ENCODE peak calls at places on chromosomes 7 and 10, in seven cellular contexts. V is K562, W is HepG2, G is GM12878, Z is HCT116, H is SK-N-SH, F is H1. K is an unnamed sample.

GRCh38 chr10:62818426-62819011 is 2.4 kb upstream of the EGR2 start:
- DNase-seq in V (no peak), W (no peak), G (no peak), Z (no peak), H (peak; percentile 74), F (peak; percentile 81), K (no peak)

GRCh38 chr10:96614515-96614914 is 27.7 kb upstream of the TM9SF3 start:
- DNase-seq in V (peak; percentile 79), W (peak; percentile 24), G (no peak), Z (peak; percentile 23), H (peak; percentile 36), F (no peak), K (no peak)

GRCh38 chr10:90481326-90481923 is 376.4 kb downstream of the HTR7 start:
- DNase-seq in V (no peak), W (no peak), G (no peak), Z (no peak), H (no peak), F (no peak), K (no peak)

GRCh38 chr10:90458571-90458970 is 399.3 kb downstream of the HTR7 start:
- DNase-seq in V (no peak), W (no peak), G (no peak), Z (no peak), H (no peak), F (no peak), K (no peak)

GRCh38 chr10:102804382-102804781 is 32.8 kb downstream of the CYP17A1 start:
- DNase-seq in V (no peak), W (no peak), G (no peak), Z (no peak), H (no peak), F (no peak), K (no peak)

GRCh38 chr7:95700917-95701316 is 71.4 kb upstream of the DYNC1I1 start:
- DNase-seq in V (no peak), W (no peak), G (no peak), Z (no peak), H (no peak), F (no peak), K (no peak)

GRCh38 chr7:73725703-73726466 is 6.4 kb upstream of the STX1A start:
- DNase-seq in V (peak; percentile 90), W (peak; percentile 66), G (no peak), Z (peak; percentile 73), H (peak; percentile 92), F (peak; percentile 100), K (no peak)

GRCh38 chr7:131921016-131921415 is 364.6 kb upstream of the PODXL start:
- DNase-seq in V (no peak), W (no peak), G (no peak), Z (no peak), H (no peak), F (no peak), K (no peak)

GRCh38 chr7:10838205-10838604 is 135.5 kb upstream of the PHF14 start:
- DNase-seq in V (no peak), W (no peak), G (no peak), Z (no peak), H (no peak), F (no peak), K (no peak)

GRCh38 chr7:112449902-112450806 is at the start of gene IFRD1:
- DNase-seq in V (peak; percentile 100), W (peak; percentile 96), G (peak; percentile 94), Z (peak; percentile 95), H (peak; percentile 98), F (peak; percentile 99), K (peak; percentile 81)
- TF ChIP-seq JUND in V (peak; percentile 79), W (no peak), G (no peak), Z (no peak), H (no peak), F (no peak), K (no peak)

GRCh38 chr7:158279539-158280466 is 307.8 kb downstream of the PTPRN2 start:
- DNase-seq in V (no peak), W (no peak), G (no peak), Z (no peak), H (peak; percentile 15), F (no peak), K (no peak)

GRCh38 chr7:158281441-158281840 is 306.2 kb downstream of the PTPRN2 start:
- DNase-seq in V (no peak), W (no peak), G (no peak), Z (no peak), H (peak; percentile 17), F (no peak), K (no peak)

GRCh38 chr7:158278745-158279320 is 308.8 kb downstream of the PTPRN2 start:
- DNase-seq in V (no peak), W (no peak), G (no peak), Z (no peak), H (no peak), F (no peak), K (peak; percentile 68)

GRCh38 chr7:158282461-158283001 is 305.1 kb downstream of the PTPRN2 start:
- DNase-seq in V (no peak), W (no peak), G (no peak), Z (no peak), H (no peak), F (no peak), K (no peak)

DNA sequence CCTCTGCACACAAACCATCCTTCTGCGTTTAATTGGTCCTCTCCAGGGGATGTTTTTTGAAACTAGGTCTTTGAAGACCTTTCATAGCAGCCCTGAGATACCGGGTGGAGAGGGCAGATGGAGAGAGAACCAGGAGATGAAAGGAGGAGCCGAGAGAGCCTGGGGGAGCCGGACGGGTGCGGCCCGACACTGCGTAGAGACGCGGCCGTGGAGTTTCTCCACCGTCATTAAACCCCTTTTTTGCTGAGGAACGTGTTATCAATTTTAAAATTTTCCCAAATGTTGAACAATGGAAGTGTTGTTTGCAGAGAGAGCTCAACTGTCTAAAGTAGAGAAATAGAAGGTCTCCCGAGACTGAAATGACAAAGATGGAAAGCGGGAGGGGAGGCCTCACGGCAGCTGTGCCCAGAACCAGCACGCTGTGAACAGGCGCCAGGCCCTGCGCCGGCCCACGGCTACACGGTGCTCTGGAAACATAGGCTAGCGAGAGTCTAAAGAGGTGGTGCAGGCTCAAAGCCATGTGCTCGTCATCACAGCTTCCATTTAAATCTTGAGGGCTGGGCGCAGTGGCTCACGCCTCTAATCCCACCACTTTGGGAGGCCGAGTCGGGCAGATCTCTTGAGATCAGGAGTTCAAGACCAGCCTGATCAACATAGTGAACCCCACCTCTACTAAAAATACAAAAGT is 307.0 kb downstream of the PTPRN2 start:
- DNase-seq in V (no peak), W (no peak), G (no peak), Z (no peak), H (peak; percentile 8), F (no peak), K (no peak)
- TF ChIP-seq JUND in V (no peak), W (no peak), G (no peak), Z (no peak), H (no peak), F (no peak), K (no peak)

DNA sequence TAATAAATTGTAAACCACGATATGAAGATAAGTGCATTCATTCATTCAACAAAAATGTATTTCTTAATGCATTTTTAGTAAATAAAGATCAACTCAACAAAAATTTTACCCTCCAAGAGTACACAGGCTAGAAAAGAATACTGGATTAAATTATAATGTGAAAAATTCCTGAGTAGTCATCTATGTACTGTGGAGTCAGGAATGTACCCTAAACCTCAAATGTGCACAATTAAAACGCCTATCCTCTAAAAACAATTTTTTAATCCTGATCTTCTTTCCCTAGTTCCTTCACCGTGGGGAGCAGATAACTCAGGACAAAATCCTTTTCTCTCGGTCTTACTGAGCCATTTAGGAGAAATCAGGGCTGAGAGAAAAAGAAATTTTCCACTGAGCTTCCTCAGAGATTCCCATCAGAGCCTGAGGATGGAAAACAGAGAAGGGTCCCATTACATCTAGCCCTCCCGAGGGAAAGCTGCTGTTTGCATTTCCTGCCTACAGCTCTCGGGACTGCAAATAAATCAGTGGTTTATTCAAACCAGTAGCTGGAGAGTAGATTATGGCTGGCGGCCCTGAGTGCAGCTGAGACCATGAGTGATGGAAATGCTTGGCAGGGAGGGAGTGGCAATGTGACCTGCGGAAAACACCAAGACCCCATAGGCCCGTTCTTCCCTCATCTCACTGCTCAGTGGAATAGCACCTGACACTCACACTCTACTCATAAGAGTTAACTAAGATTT is 7.4 kb downstream of the TAS2R40 start:
- DNase-seq in V (no peak), W (no peak), G (no peak), Z (no peak), H (peak; percentile 17), F (no peak), K (no peak)
- TF ChIP-seq JUND in V (no peak), W (no peak), G (no peak), Z (no peak), H (no peak), F (no peak), K (no peak)

GRCh38 chr7:79282882-79283602 is 170.4 kb downstream of the MAGI2 start:
- DNase-seq in V (no peak), W (peak; percentile 6), G (no peak), Z (no peak), H (no peak), F (no peak), K (no peak)
- TF ChIP-seq JUND in V (no peak), W (no peak), G (no peak), Z (no peak), H (peak; percentile 92), F (no peak), K (no peak)